ENCODE peak calls at places on chromosomes 2 and 18, in nine cellular contexts. X, V, F, C, M, U, G, Y and H are unnamed samples.

GRCh38 chr2:218046234-218046633 is 22.8 kb upstream of the RUFY4 start:
- DNase-seq in X (no peak), V (no peak), F (peak; percentile 69), C (no peak), M (no peak), U (no peak), G (no peak), Y (no peak), H (no peak)

GRCh38 chr2:120750488-120751210 is 15.0 kb downstream of the GLI2 start:
- DNase-seq in X (no peak), V (no peak), F (no peak), C (no peak), M (no peak), U (peak; percentile 3), G (no peak), Y (no peak), H (no peak)

GRCh38 chr2:207662203-207662602 is 37.0 kb upstream of the METTL21A start:
- DNase-seq in X (no peak), V (no peak), F (peak; percentile 12), C (peak; percentile 13), M (no peak), U (peak; percentile 34), G (no peak), Y (no peak), H (no peak)

GRCh38 chr2:22801071-22801470 is 583.9 kb upstream of the KLHL29 start:
- DNase-seq in X (no peak), V (no peak), F (no peak), C (no peak), M (no peak), U (no peak), G (no peak), Y (no peak), H (no peak)

GRCh38 chr2:20018576-20019152 is 6.2 kb upstream of the MATN3 start:
- DNase-seq in X (no peak), V (no peak), F (no peak), C (no peak), M (no peak), U (no peak), G (no peak), Y (no peak), H (no peak)

GRCh38 chr2:191582355-191582754 is 95.6 kb upstream of the NABP1 start:
- DNase-seq in X (no peak), V (no peak), F (no peak), C (no peak), M (no peak), U (no peak), G (no peak), Y (no peak), H (no peak)

GRCh38 chr2:189648846-189649529 is 12.3 kb upstream of the ASNSD1 start:
- DNase-seq in X (no peak), V (no peak), F (no peak), C (no peak), M (no peak), U (no peak), G (no peak), Y (no peak), H (no peak)

GRCh38 chr18:77316641-77317040 is 67.0 kb downstream of the GALR1 start:
- DNase-seq in X (no peak), V (no peak), F (no peak), C (no peak), M (no peak), U (no peak), G (no peak), Y (no peak), H (no peak)

GRCh38 chr18:74623047-74623816 is 25.6 kb downstream of the ZNF407 start:
- DNase-seq in X (peak; percentile 79), V (peak; percentile 10), F (no peak), C (no peak), M (no peak), U (no peak), G (no peak), Y (no peak), H (no peak)

GRCh38 chr2:103396152-103396551 is 634.3 kb downstream of the TMEM182 start:
- DNase-seq in X (peak; percentile 46), V (no peak), F (no peak), C (no peak), M (no peak), U (no peak), G (no peak), Y (no peak), H (no peak)

GRCh38 chr2:190882831-190883582 is 2.4 kb downstream of the GLS start:
- DNase-seq in X (no peak), V (no peak), F (no peak), C (no peak), M (no peak), U (no peak), G (no peak), Y (no peak), H (no peak)

GRCh38 chr2:177241771-177242135 is 22.8 kb downstream of the NFE2L2 start:
- DNase-seq in X (no peak), V (no peak), F (no peak), C (no peak), M (no peak), U (no peak), G (peak; percentile 60), Y (no peak), H (no peak)
- H3K4me3 ChIP-seq in X (no peak overlapping the region), V (peak overlapping the region; percentile 48), F (no peak overlapping the region), C (no peak overlapping the region), M (no peak overlapping the region), U (no peak overlapping the region), G (peak overlapping the region; percentile 46), Y (no peak overlapping the region), H (no peak overlapping the region)

GRCh38 chr2:54724150-54724559 is 693 bp downstream of the EML6 start:
- DNase-seq in X (no peak), V (no peak), F (no peak), C (no peak), M (no peak), U (no peak), G (no peak), Y (no peak), H (no peak)

GRCh38 chr2:54723300-54724149 is at the start of gene EML6:
- DNase-seq in X (peak; percentile 100), V (peak; percentile 96), F (peak; percentile 85), C (peak; percentile 99), M (peak; percentile 97), U (peak; percentile 99), G (peak; percentile 98), Y (peak; percentile 97), H (peak; percentile 96)

GRCh38 chr2:54724560-54725342 is 1.3 kb downstream of the EML6 start:
- DNase-seq in X (peak; percentile 53), V (no peak), F (no peak), C (peak; percentile 27), M (peak; percentile 22), U (peak; percentile 23), G (peak; percentile 81), Y (no peak), H (no peak)

GRCh38 chr2:54720563-54720962 is 2.9 kb upstream of the EML6 start:
- DNase-seq in X (no peak), V (no peak), F (no peak), C (no peak), M (no peak), U (no peak), G (no peak), Y (no peak), H (no peak)

GRCh38 chr2:54722641-54723299 is 692 bp upstream of the EML6 start:
- DNase-seq in X (peak; percentile 30), V (peak; percentile 0), F (no peak), C (no peak), M (no peak), U (no peak), G (no peak), Y (no peak), H (no peak)
- TF ChIP-seq POLR2AphosphoS5 in X (no peak), V (no peak), F (no peak), C (no peak), M (no peak), U (no peak), G (no peak), Y (no peak), H (no peak)

DNA sequence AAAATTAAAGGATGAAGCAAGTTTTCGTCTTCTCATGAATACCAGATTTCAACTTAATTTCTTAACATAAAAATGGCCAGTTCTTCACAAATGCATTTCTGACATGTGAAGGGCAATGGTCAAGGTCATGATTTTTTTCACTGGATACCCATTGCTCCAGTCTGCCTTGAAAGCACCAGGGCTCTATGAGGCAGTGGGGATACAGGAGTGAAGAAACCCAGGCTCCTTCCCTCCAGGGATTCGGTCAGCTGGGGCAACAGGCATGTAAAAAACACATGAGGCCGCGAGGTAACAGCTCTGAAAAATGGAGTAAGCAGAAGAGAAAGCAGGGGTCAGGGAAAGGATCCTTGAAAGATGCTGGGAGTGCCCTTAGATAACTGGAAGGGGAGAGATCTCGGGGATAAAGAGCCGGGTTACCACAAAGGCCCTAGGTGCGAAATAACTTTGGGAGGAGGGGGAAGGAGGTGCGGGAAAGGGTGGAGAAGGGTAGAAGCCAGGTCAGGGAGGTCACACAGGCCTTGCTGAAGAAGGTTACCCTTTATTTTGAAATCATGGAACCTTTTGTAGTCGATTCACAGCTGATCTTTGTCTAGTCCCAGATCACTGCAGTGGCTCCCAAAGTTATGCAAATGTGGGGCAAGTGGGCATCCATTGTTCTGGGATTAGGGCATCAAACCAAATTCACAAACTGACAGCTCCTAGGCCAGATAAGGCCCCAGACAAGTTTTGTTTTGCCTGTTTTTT is 5.2 kb upstream of the SPRED2 start:
- DNase-seq in X (peak; percentile 77), V (no peak), F (no peak), C (no peak), M (peak; percentile 20), U (no peak), G (no peak), Y (no peak), H (no peak)
- H3K4me3 ChIP-seq in X (peak overlapping the region; percentile 89), V (peak overlapping the region; percentile 76), F (peak overlapping the region; percentile 56), C (no peak overlapping the region), M (peak overlapping the region; percentile 65), U (no peak overlapping the region), G (peak overlapping the region; percentile 78), Y (no peak overlapping the region), H (no peak overlapping the region)

GRCh38 chr2:15279181-15279876 is 281.8 kb downstream of the NBAS start:
- DNase-seq in X (no peak), V (no peak), F (no peak), C (no peak), M (no peak), U (no peak), G (no peak), Y (no peak), H (no peak)
- TF ChIP-seq POLR2AphosphoS5 in X (no peak), V (no peak), F (no peak), C (no peak), M (no peak), U (no peak), G (no peak), Y (no peak), H (no peak)

GRCh38 chr2:132417430-132418035 is 928 bp downstream of the GPR39 start:
- DNase-seq in X (no peak), V (no peak), F (no peak), C (peak; percentile 14), M (no peak), U (no peak), G (no peak), Y (no peak), H (no peak)
- H3K4me3 ChIP-seq in X (no peak overlapping the region), V (peak overlapping the region; percentile 66), F (no peak overlapping the region), C (peak overlapping the region; percentile 9), M (no peak overlapping the region), U (peak overlapping the region; percentile 46), G (no peak overlapping the region), Y (no peak overlapping the region), H (no peak overlapping the region)